ENCODE peak calls at places on chromosomes 12 and 14, in ten cellular contexts. E is midbrain; Z is glomerular endothelial cell; F is activated effector memory CD4-positive, alpha-beta T cell treated with Interleukin-2 at 50 U/mL for 16 hours; O is BE2C; V is stimulated activated CD4-positive, alpha-beta T cell treated with anti-CD3 and anti-CD28 coated beads, Interleukin-15, amount 100 ng/mL, for 1 hour; Y is T47D; C is IMR-90; N is activated CD8-positive, alpha-beta memory T cell treated with anti-CD3 and anti-CD28 coated beads, Interleukin-2, amount 10 ng/mL, durations not matched to agents 7 days and 5 days; R is iris pigment epithelial cell. W is an unnamed sample.

GRCh38 chr14:49999216-49999761 is 106.4 kb downstream of the ARF6 start:
- DNase-seq in E (no peak), Z (no peak), F (peak; percentile 69), O (peak; percentile 72), V (peak; percentile 51), Y (peak; percentile 49), C (peak; percentile 88), N (peak; percentile 96), R (peak; percentile 89), W (peak; percentile 87)

GRCh38 chr12:66584673-66585072 is 94.2 kb downstream of the GRIP1 start:
- DNase-seq in E (no peak), Z (no peak), F (no peak), O (no peak), V (no peak), Y (no peak), C (no peak), N (no peak), R (peak; percentile 45), W (no peak)

GRCh38 chr14:59428581-59429012 is 36.6 kb downstream of the GPR135 start:
- DNase-seq in E (no peak), Z (no peak), F (no peak), O (no peak), V (no peak), Y (no peak), C (peak; percentile 83), N (no peak), R (peak; percentile 76), W (peak; percentile 82)

GRCh38 chr14:101353422-101353821 is 207.9 kb upstream of the DIO3 start:
- DNase-seq in E (no peak), Z (no peak), F (no peak), O (no peak), V (no peak), Y (no peak), C (no peak), N (peak; percentile 33), R (no peak), W (no peak)

GRCh38 chr12:100986595-100987547 is 192.3 kb downstream of the ANO4 start:
- DNase-seq in E (no peak), Z (no peak), F (no peak), O (no peak), V (no peak), Y (no peak), C (peak; percentile 63), N (no peak), R (peak; percentile 18), W (peak; percentile 84)

GRCh38 chr12:22981711-22982110 is 356.7 kb downstream of the ETNK1 start:
- DNase-seq in E (no peak), Z (no peak), F (no peak), O (no peak), V (no peak), Y (no peak), C (peak; percentile 38), N (no peak), R (peak; percentile 28), W (peak; percentile 66)

GRCh38 chr14:58751788-58752187 is 114.0 kb downstream of the DACT1 start:
- DNase-seq in E (no peak), Z (no peak), F (no peak), O (no peak), V (no peak), Y (no peak), C (no peak), N (no peak), R (no peak), W (no peak)

GRCh38 chr14:51849095-51849494 is 11.3 kb upstream of the GNG2 start:
- DNase-seq in E (no peak), Z (no peak), F (no peak), O (no peak), V (no peak), Y (no peak), C (peak; percentile 51), N (peak; percentile 80), R (no peak), W (no peak)

GRCh38 chr12:12017798-12018197 is 52.9 kb upstream of the BCL2L14 start:
- DNase-seq in E (no peak), Z (no peak), F (no peak), O (peak; percentile 46), V (no peak), Y (no peak), C (no peak), N (no peak), R (no peak), W (no peak)

W was measured in fibroblast of villous mesenchyme.